ENCODE peak calls at places on chromosome 3, in seven cellular contexts. Y is T-helper 9 cell; D is T-helper 17 cell; U is KG1; C is activated T-helper 2 cell treated with anti-CD3 and anti-CD28 coated beads, Interferon-gamma antibody, Interleukin-2, Interleukin-4, amounts not matched to agents 10 μg/mL and 5 μg/mL and 100 μg/mL, durations not matched to agents 14 hours and 24 hours and 36 hours; Z is SHP77 treated with DMSO at 0.1 percent for 48 hours; W is MCF 10A. E is an unnamed sample.

GRCh38 chr3:48428863-48429415 is 947 bp downstream of the PLXNB1 start:
- DNase-seq in W (no peak), U (no peak), C (no peak), Z (no peak), Y (no peak), D (peak; percentile 18), E (peak; percentile 51)

GRCh38 chr3:52506266-52506966 is 11.3 kb downstream of the STAB1 start:
- DNase-seq in Z (no peak), U (no peak), W (no peak), D (no peak), Y (no peak), C (no peak), E (no peak)

GRCh38 chr3:49872801-49873281 is 3.1 kb upstream of the CAMKV start:
- DNase-seq in U (no peak), Z (no peak), C (no peak), Y (no peak), W (no peak), D (peak; percentile 24), E (no peak)

GRCh38 chr3:149020196-149020838 is 29.0 kb downstream of the GYG1 start:
- DNase-seq in W (no peak), C (no peak), U (no peak), Y (no peak), D (no peak), Z (no peak), E (no peak)

GRCh38 chr3:161372321-161373260 is 1.3 kb upstream of the SPTSSB start:
- DNase-seq in Z (peak; percentile 59), C (no peak), Y (no peak), D (no peak), W (no peak), U (no peak), E (peak; percentile 28)

GRCh38 chr3:144341461-144341860 is 369.8 kb downstream of the DIPK2A start:
- DNase-seq in W (no peak), U (no peak), D (no peak), Z (no peak), C (no peak), Y (no peak), E (no peak)

GRCh38 chr3:177320765-177321247 is 123.5 kb upstream of the TBL1XR1 start:
- DNase-seq in Z (no peak), C (no peak), Y (no peak), W (no peak), D (no peak), U (no peak), E (no peak)

GRCh38 chr3:11613851-11614491 is 29.7 kb downstream of the VGLL4 start:
- DNase-seq in Y (no peak), Z (no peak), U (no peak), D (no peak), C (no peak), W (no peak), E (no peak)

GRCh38 chr3:46946856-46947544 is 29.5 kb downstream of the CCDC12 start:
- DNase-seq in W (no peak), D (peak; percentile 53), Z (no peak), C (peak; percentile 63), U (no peak), Y (peak; percentile 73), E (peak; percentile 83)

GRCh38 chr3:46997453-46998091 is 18.1 kb downstream of the NBEAL2 start:
- DNase-seq in D (no peak), Z (no peak), C (no peak), U (no peak), Y (no peak), W (no peak), E (no peak)

GRCh38 chr3:64104691-64105101 is 81.4 kb upstream of the PSMD6 start:
- DNase-seq in U (no peak), Z (no peak), W (peak; percentile 58), D (no peak), Y (no peak), C (no peak), E (no peak)

GRCh38 chr3:194300392-194300758 is 50.8 kb downstream of the CPN2 start:
- DNase-seq in D (no peak), Z (no peak), U (no peak), Y (no peak), C (no peak), W (peak; percentile 85), E (peak; percentile 61)

GRCh38 chr3:171142985-171143384 is 116.5 kb upstream of the SLC2A2 start:
- DNase-seq in U (no peak), W (peak; percentile 59), C (no peak), D (no peak), Z (no peak), Y (no peak), E (no peak)

GRCh38 chr3:143535994-143536784 is 312.1 kb downstream of the SLC9A9 start:
- DNase-seq in U (no peak), Z (no peak), W (no peak), C (no peak), D (no peak), Y (no peak), E (no peak)

GRCh38 chr3:156811092-156811862 is 14.9 kb upstream of the LEKR1 start:
- DNase-seq in U (no peak), C (no peak), Y (no peak), W (peak; percentile 22), Z (no peak), D (no peak), E (peak; percentile 78)

GRCh38 chr3:178386401-178386800 is 149.8 kb upstream of the KCNMB2 start:
- DNase-seq in W (no peak), C (no peak), Z (no peak), D (no peak), Y (no peak), U (no peak), E (no peak)

GRCh38 chr3:132964267-132964666 is 73.9 kb upstream of the TMEM108 start:
- DNase-seq in C (no peak), Y (no peak), W (no peak), Z (no peak), U (no peak), D (no peak), E (no peak)